ENCODE peak calls at places on chromosome X, in seven cellular contexts. One of them, this sample, is unnamed.

GRCh38 chrX:51766546-51766945 is 23.3 kb downstream of the GSPT2 start:
- DNase-seq in stomach: no peak
- DNase-seq in fibroblast of mammary gland: no peak
- DNase-seq in psoas muscle: no peak
- DNase-seq in tibial nerve: no peak
- DNase-seq in PC-3: no peak
- DNase-seq in cardiac muscle cell: no peak
- DNase-seq in this sample: no peak

GRCh38 chrX:3697701-3698279 is 15.7 kb downstream of the PRKX start:
- DNase-seq in stomach: no peak
- DNase-seq in psoas muscle: peak; percentile 30
- DNase-seq in fibroblast of mammary gland: peak; percentile 83
- DNase-seq in cardiac muscle cell: peak; percentile 52
- DNase-seq in tibial nerve: peak; percentile 41
- DNase-seq in PC-3: no peak
- DNase-seq in this sample: peak; percentile 65

GRCh38 chrX:37921758-37922157 is 74.4 kb upstream of the DYNLT3 start:
- DNase-seq in tibial nerve: no peak
- DNase-seq in stomach: no peak
- DNase-seq in PC-3: peak; percentile 85
- DNase-seq in cardiac muscle cell: no peak
- DNase-seq in fibroblast of mammary gland: peak; percentile 82
- DNase-seq in psoas muscle: no peak
- DNase-seq in this sample: peak; percentile 26

GRCh38 chrX:11423362-11423818 is 130.2 kb downstream of the AMELX start:
- DNase-seq in stomach: peak; percentile 29
- DNase-seq in fibroblast of mammary gland: peak; percentile 92
- DNase-seq in cardiac muscle cell: peak; percentile 80
- DNase-seq in PC-3: peak; percentile 51
- DNase-seq in tibial nerve: peak; percentile 22
- DNase-seq in psoas muscle: peak; percentile 15
- DNase-seq in this sample: peak; percentile 83

GRCh38 chrX:40145001-40145631 is 47.4 kb upstream of the BCOR start:
- DNase-seq in PC-3: peak; percentile 21
- DNase-seq in cardiac muscle cell: no peak
- DNase-seq in psoas muscle: no peak
- DNase-seq in tibial nerve: no peak
- DNase-seq in stomach: no peak
- DNase-seq in fibroblast of mammary gland: no peak
- DNase-seq in this sample: no peak

GRCh38 chrX:136246201-136246600 is 5.0 kb downstream of the MAP7D3 start:
- DNase-seq in PC-3: peak; percentile 65
- DNase-seq in cardiac muscle cell: no peak
- DNase-seq in tibial nerve: no peak
- DNase-seq in fibroblast of mammary gland: no peak
- DNase-seq in psoas muscle: no peak
- DNase-seq in stomach: no peak
- DNase-seq in this sample: no peak

GRCh38 chrX:94400488-94400887 is 726.5 kb downstream of the FAM133A start:
- DNase-seq in cardiac muscle cell: no peak
- DNase-seq in PC-3: peak; percentile 11
- DNase-seq in stomach: peak; percentile 27
- DNase-seq in tibial nerve: no peak
- DNase-seq in psoas muscle: no peak
- DNase-seq in fibroblast of mammary gland: no peak
- DNase-seq in this sample: no peak

GRCh38 chrX:118634336-118634735 is 93.1 kb upstream of the IL13RA1 start:
- DNase-seq in tibial nerve: no peak
- DNase-seq in cardiac muscle cell: no peak
- DNase-seq in psoas muscle: no peak
- DNase-seq in PC-3: no peak
- DNase-seq in fibroblast of mammary gland: no peak
- DNase-seq in stomach: no peak
- DNase-seq in this sample: no peak

GRCh38 chrX:152206426-152206825 is 68.0 kb upstream of the MAGEA10 start:
- DNase-seq in cardiac muscle cell: no peak
- DNase-seq in tibial nerve: no peak
- DNase-seq in stomach: no peak
- DNase-seq in fibroblast of mammary gland: no peak
- DNase-seq in PC-3: no peak
- DNase-seq in psoas muscle: no peak
- DNase-seq in this sample: no peak

GRCh38 chrX:154321624-154322023 is 26.0 kb downstream of the TKTL1 start:
- DNase-seq in psoas muscle: no peak
- DNase-seq in PC-3: no peak
- DNase-seq in fibroblast of mammary gland: no peak
- DNase-seq in tibial nerve: no peak
- DNase-seq in stomach: no peak
- DNase-seq in cardiac muscle cell: peak; percentile 5
- DNase-seq in this sample: peak; percentile 32

GRCh38 chrX:150506486-150506885 is 61.9 kb upstream of the MTM1 start:
- DNase-seq in PC-3: no peak
- DNase-seq in cardiac muscle cell: no peak
- DNase-seq in tibial nerve: no peak
- DNase-seq in psoas muscle: no peak
- DNase-seq in fibroblast of mammary gland: no peak
- DNase-seq in stomach: no peak
- DNase-seq in this sample: no peak

GRCh38 chrX:74349387-74349786 is 45.4 kb downstream of the ZCCHC13 start:
- DNase-seq in PC-3: peak; percentile 69
- DNase-seq in fibroblast of mammary gland: peak; percentile 76
- DNase-seq in tibial nerve: no peak
- DNase-seq in cardiac muscle cell: peak; percentile 53
- DNase-seq in stomach: no peak
- DNase-seq in psoas muscle: no peak
- DNase-seq in this sample: peak; percentile 82

GRCh38 chrX:108312938-108313337 is 125.3 kb downstream of the COL4A6 start:
- DNase-seq in tibial nerve: no peak
- DNase-seq in cardiac muscle cell: peak; percentile 37
- DNase-seq in stomach: peak; percentile 27
- DNase-seq in PC-3: peak; percentile 94
- DNase-seq in fibroblast of mammary gland: peak; percentile 69
- DNase-seq in psoas muscle: peak; percentile 51
- DNase-seq in this sample: peak; percentile 63

GRCh38 chrX:129957241-129958099 is 25.0 kb upstream of the BCORL1 start:
- DNase-seq in psoas muscle: peak; percentile 71
- DNase-seq in fibroblast of mammary gland: peak; percentile 33
- DNase-seq in stomach: peak; percentile 70
- DNase-seq in tibial nerve: peak; percentile 32
- DNase-seq in cardiac muscle cell: peak; percentile 65
- DNase-seq in PC-3: peak; percentile 11
- DNase-seq in this sample: peak; percentile 40

GRCh38 chrX:73182502-73183114 is 32.0 kb downstream of the NAP1L2 start:
- DNase-seq in stomach: no peak
- DNase-seq in PC-3: peak; percentile 58
- DNase-seq in cardiac muscle cell: no peak
- DNase-seq in tibial nerve: no peak
- DNase-seq in psoas muscle: no peak
- DNase-seq in fibroblast of mammary gland: no peak
- DNase-seq in this sample: no peak

GRCh38 chrX:82218361-82218760 is 1016.5 kb downstream of the SH3BGRL start:
- DNase-seq in tibial nerve: no peak
- DNase-seq in cardiac muscle cell: no peak
- DNase-seq in stomach: no peak
- DNase-seq in fibroblast of mammary gland: peak; percentile 31
- DNase-seq in PC-3: peak; percentile 55
- DNase-seq in psoas muscle: no peak
- DNase-seq in this sample: peak; percentile 24

GRCh38 chrX:49303346-49303745 is at the start of gene GAGE10:
- DNase-seq in stomach: no peak
- DNase-seq in tibial nerve: no peak
- DNase-seq in fibroblast of mammary gland: no peak
- DNase-seq in psoas muscle: no peak
- DNase-seq in PC-3: no peak
- DNase-seq in cardiac muscle cell: no peak
- DNase-seq in this sample: no peak
- TF ChIP-seq CTCF in stomach: no peak
- TF ChIP-seq CTCF in tibial nerve: no peak
- TF ChIP-seq CTCF in fibroblast of mammary gland: no peak
- TF ChIP-seq CTCF in psoas muscle: no peak
- TF ChIP-seq CTCF in PC-3: no peak
- TF ChIP-seq CTCF in cardiac muscle cell: no peak
- TF ChIP-seq CTCF in this sample: no peak

GRCh38 chrX:15358533-15358932 is 23.2 kb upstream of the PIGA start:
- DNase-seq in psoas muscle: no peak
- DNase-seq in cardiac muscle cell: no peak
- DNase-seq in tibial nerve: no peak
- DNase-seq in stomach: no peak
- DNase-seq in PC-3: no peak
- DNase-seq in fibroblast of mammary gland: no peak
- DNase-seq in this sample: no peak
- H3K4me3 ChIP-seq in psoas muscle: no peak overlapping the region
- H3K4me3 ChIP-seq in cardiac muscle cell: no peak overlapping the region
- H3K4me3 ChIP-seq in tibial nerve: no peak overlapping the region
- H3K4me3 ChIP-seq in stomach: no peak overlapping the region
- H3K4me3 ChIP-seq in PC-3: no peak overlapping the region
- H3K4me3 ChIP-seq in fibroblast of mammary gland: no peak overlapping the region
- H3K4me3 ChIP-seq in this sample: no peak overlapping the region

DNA sequence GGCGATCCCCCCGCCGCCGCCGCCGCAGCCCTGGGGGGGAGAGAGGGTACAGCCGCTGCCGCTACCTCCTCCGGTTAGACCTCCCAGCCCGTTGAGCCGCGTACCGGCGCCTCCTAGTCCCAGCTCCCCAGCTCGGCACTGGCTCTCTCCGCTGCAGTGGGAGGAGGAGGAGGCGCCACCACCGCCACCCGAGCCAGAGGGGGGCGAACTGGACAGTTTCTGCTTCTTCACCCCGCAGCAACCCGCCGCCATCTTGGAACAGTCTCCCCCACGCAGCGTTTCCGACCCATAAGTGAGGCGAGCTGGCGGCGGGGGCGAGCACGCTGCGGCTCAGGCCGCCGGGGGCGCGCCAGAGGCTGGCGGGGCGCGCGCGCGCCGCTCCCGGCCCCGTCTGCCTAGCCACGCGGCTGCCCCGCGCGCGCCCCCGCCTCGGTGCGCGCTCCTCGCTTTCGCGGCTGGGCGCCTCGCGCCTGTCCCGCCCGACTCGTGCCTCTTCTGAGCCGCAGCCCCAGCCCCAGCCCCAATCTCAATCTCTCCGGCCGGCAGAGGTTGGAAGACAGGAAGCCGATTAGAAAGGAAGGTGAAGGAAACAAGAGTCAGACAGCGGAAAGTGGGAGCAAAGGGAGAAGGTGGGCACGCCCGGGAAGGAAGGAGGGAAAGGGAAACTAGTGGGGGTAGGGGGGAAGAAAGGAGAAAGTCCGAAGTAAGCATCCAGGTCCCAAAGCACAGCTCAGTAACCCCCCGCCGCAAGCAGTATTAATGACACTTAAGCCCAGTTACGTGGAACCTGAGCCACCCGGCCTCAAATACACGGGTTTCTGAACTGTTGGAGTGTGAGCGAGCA is at the start of gene AMMECR1:
- DNase-seq in PC-3: peak; percentile 85
- DNase-seq in fibroblast of mammary gland: peak; percentile 78
- DNase-seq in cardiac muscle cell: peak; percentile 87
- DNase-seq in stomach: peak; percentile 80
- DNase-seq in tibial nerve: peak; percentile 56
- DNase-seq in psoas muscle: peak; percentile 80
- DNase-seq in this sample: peak; percentile 78
- TF ChIP-seq CTCF in PC-3: no peak
- TF ChIP-seq CTCF in fibroblast of mammary gland: no peak
- TF ChIP-seq CTCF in cardiac muscle cell: no peak
- TF ChIP-seq CTCF in stomach: peak; percentile 14
- TF ChIP-seq CTCF in tibial nerve: no peak
- TF ChIP-seq CTCF in psoas muscle: no peak
- TF ChIP-seq CTCF in this sample: no peak

DNA sequence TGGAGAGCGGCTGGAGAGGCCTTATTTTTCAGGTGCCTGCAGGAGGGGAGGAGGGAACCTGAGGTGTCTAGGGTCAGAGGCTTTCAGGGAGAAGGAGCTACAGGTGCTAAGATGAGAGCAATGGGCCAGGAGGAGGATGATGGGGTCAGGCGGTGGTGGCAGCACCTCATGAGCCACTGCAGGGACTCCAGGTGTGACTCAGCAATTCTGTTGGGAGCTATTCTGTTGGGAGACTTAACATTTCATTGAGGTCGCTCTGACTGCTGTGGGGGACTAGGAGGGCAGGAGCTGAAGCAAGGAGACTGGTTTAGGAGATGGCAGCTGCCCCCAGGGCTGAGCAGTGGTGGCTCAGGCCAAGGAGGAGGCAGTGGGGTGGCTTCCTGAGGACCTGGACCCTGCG is 65.0 kb downstream of the CLDN34 start:
- DNase-seq in stomach: no peak
- DNase-seq in PC-3: no peak
- DNase-seq in psoas muscle: no peak
- DNase-seq in fibroblast of mammary gland: no peak
- DNase-seq in cardiac muscle cell: no peak
- DNase-seq in tibial nerve: no peak
- DNase-seq in this sample: no peak
- H3K4me3 ChIP-seq in stomach: no peak overlapping the region
- H3K4me3 ChIP-seq in PC-3: no peak overlapping the region
- H3K4me3 ChIP-seq in psoas muscle: no peak overlapping the region
- H3K4me3 ChIP-seq in fibroblast of mammary gland: no peak overlapping the region
- H3K4me3 ChIP-seq in cardiac muscle cell: no peak overlapping the region
- H3K4me3 ChIP-seq in tibial nerve: no peak overlapping the region
- H3K4me3 ChIP-seq in this sample: no peak overlapping the region

GRCh38 chrX:134753185-134754008 is 95.1 kb upstream of the PLAC1 start:
- DNase-seq in tibial nerve: no peak
- DNase-seq in PC-3: peak; percentile 79
- DNase-seq in stomach: no peak
- DNase-seq in psoas muscle: no peak
- DNase-seq in cardiac muscle cell: peak; percentile 71
- DNase-seq in fibroblast of mammary gland: peak; percentile 75
- DNase-seq in this sample: peak; percentile 75
- TF ChIP-seq CTCF in tibial nerve: no peak
- TF ChIP-seq CTCF in PC-3: peak; percentile 73
- TF ChIP-seq CTCF in stomach: no peak
- TF ChIP-seq CTCF in psoas muscle: peak; percentile 40
- TF ChIP-seq CTCF in cardiac muscle cell: peak; percentile 30
- TF ChIP-seq CTCF in fibroblast of mammary gland: peak; percentile 33
- TF ChIP-seq CTCF in this sample: peak; percentile 44

DNA sequence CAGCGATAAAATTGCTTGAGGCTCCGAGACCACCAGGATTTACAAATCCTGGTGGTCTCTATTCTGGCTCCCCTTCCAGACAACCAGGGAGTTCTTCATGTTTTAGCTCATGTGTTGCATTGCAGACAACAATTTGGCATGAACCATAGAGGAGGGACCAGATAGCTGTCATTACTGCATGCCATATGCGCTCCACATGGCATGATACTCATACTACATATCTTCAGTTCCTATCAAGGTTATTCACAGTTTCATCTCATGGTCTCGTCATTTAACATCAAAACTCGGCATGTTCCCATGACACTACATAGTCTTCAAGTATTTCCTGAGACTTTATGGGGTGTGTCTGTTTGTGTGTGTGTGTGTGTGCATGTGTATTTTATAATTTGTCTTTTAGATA is 220.3 kb downstream of the OR13H1 start:
- DNase-seq in PC-3: no peak
- DNase-seq in tibial nerve: no peak
- DNase-seq in fibroblast of mammary gland: peak; percentile 42
- DNase-seq in psoas muscle: no peak
- DNase-seq in stomach: no peak
- DNase-seq in cardiac muscle cell: no peak
- DNase-seq in this sample: no peak
- H3K4me3 ChIP-seq in PC-3: no peak overlapping the region
- H3K4me3 ChIP-seq in tibial nerve: no peak overlapping the region
- H3K4me3 ChIP-seq in fibroblast of mammary gland: peak overlapping the region; percentile 24
- H3K4me3 ChIP-seq in psoas muscle: peak overlapping the region; percentile 68
- H3K4me3 ChIP-seq in stomach: no peak overlapping the region
- H3K4me3 ChIP-seq in cardiac muscle cell: no peak overlapping the region
- H3K4me3 ChIP-seq in this sample: no peak overlapping the region

This sample was measured in choroid plexus epithelial cell.